ENCODE peak calls at places on chromosomes 11 and 22, in four cellular contexts. S is colonic mucosa, V is mucosa of descending colon, C is GM12878. I is an unnamed sample. For H3K4me1, the result is how much of the 10 kb centered on the place peaks cover.

GRCh38 chr11:8384199-8384821 is 120.6 kb upstream of the LMO1 start:
- DNase-seq in S (no peak), V (peak), C (no peak), I (no peak)

GRCh38 chr11:35354644-35355043 is 64.7 kb downstream of the SLC1A2 start:
- DNase-seq in S (no peak), V (no peak), C (no peak), I (no peak)

GRCh38 chr11:126332221-126332711 is 23.2 kb upstream of the ST3GAL4 start:
- DNase-seq in S (peak), V (peak), C (no peak), I (peak)

GRCh38 chr11:107078375-107078774 is 60.1 kb upstream of the GUCY1A2 start:
- DNase-seq in S (no peak), V (no peak), C (no peak), I (no peak)

GRCh38 chr11:107439586-107440201 is 17.9 kb downstream of the CWF19L2 start:
- DNase-seq in S (no peak), V (no peak), C (no peak), I (no peak)

GRCh38 chr11:34749666-34750659 is 129.1 kb downstream of the EHF start:
- DNase-seq in S (no peak), V (no peak), C (no peak), I (peak)

GRCh38 chr11:114083256-114084252 is 24.0 kb downstream of the ZBTB16 start:
- DNase-seq in S (no peak), V (no peak), C (no peak), I (no peak)

GRCh38 chr11:35619030-35619753 is 932 bp downstream of the FJX1 start:
- DNase-seq in S (peak), V (peak), C (no peak), I (no peak)

GRCh38 chr22:45226681-45227186 is 14.0 kb downstream of the KIAA0930 start:
- DNase-seq in S (no peak), V (peak), C (no peak), I (peak)

GRCh38 chr11:1221848-1222311 is 986 bp upstream of the MUC5B start:
- DNase-seq in S (peak), V (no peak), C (no peak), I (no peak)

GRCh38 chr22:37278261-37278660 is 4.0 kb upstream of the CYTH4 start:
- DNase-seq in S (no peak), V (no peak), C (no peak), I (no peak)

GRCh38 chr22:26568207-26568706 is 21.7 kb downstream of the TPST2 start:
- DNase-seq in S (no peak), V (no peak), C (no peak), I (no peak)

GRCh38 chr11:119791701-119792151 is 62.7 kb upstream of the NECTIN1 start:
- DNase-seq in S (no peak), V (no peak), C (no peak), I (no peak)

GRCh38 chr11:2853401-2853800 is 32.2 kb downstream of the CDKN1C start:
- DNase-seq in S (no peak), V (no peak), C (no peak), I (no peak)

GRCh38 chr11:2721163-2721935 is 21.6 kb upstream of the KCNQ1OT1 start:
- DNase-seq in S (no peak), V (no peak), C (no peak), I (no peak)

GRCh38 chr11:120146413-120147093 is 8.6 kb upstream of the TRIM29 start:
- DNase-seq in S (no peak), V (no peak), C (no peak), I (peak)

GRCh38 chr11:1398506-1399235 is 8.9 kb downstream of the BRSK2 start:
- DNase-seq in S (no peak), V (no peak), C (no peak), I (no peak)

GRCh38 chr11:78196661-78197091 is 8.0 kb downstream of the USP35 start:
- DNase-seq in S (no peak), V (no peak), C (no peak), I (no peak)

GRCh38 chr11:3905080-3905953 is 49.9 kb downstream of the STIM1 start:
- DNase-seq in S (peak), V (no peak), C (no peak), I (no peak)

GRCh38 chr11:131522851-131523250 is 152.4 kb downstream of the NTM start:
- DNase-seq in S (no peak), V (no peak), C (no peak), I (no peak)

GRCh38 chr22:49775191-49776052 is 52.3 kb downstream of the BRD1 start:
- DNase-seq in S (no peak), V (no peak), C (no peak), I (no peak)

GRCh38 chr11:26048271-26048670 is 283.7 kb upstream of the ANO3 start:
- DNase-seq in S (no peak), V (no peak), C (no peak), I (no peak)

GRCh38 chr11:2789791-2790580 is 90.2 kb upstream of the KCNQ1OT1 start:
- DNase-seq in S (peak), V (peak), C (no peak), I (peak)

GRCh38 chr11:17596711-17597110 is 49.7 kb downstream of the OTOG start:
- DNase-seq in S (no peak), V (no peak), C (no peak), I (peak)

GRCh38 chr11:84480151-84480550 is 1147.0 kb downstream of the DLG2 start:
- DNase-seq in S (no peak), V (no peak), C (no peak), I (no peak)

GRCh38 chr11:34004226-34004625 is 47.3 kb upstream of the CAPRIN1 start:
- DNase-seq in S (no peak), V (no peak), C (no peak), I (no peak)

GRCh38 chr22:25382762-25383161 is 163.3 kb downstream of the CRYBB2 start:
- DNase-seq in S (no peak), V (no peak), C (no peak), I (no peak)

GRCh38 chr22:44445731-44446130 is 52.3 kb downstream of the RTL6 start:
- DNase-seq in S (no peak), V (no peak), C (no peak), I (no peak)

GRCh38 chr11:104291646-104292045 is 127.7 kb upstream of the PDGFD start:
- DNase-seq in S (no peak), V (no peak), C (no peak), I (no peak)

GRCh38 chr11:77467233-77467632 is 6.7 kb downstream of the PAK1 start:
- DNase-seq in S (no peak), V (no peak), C (no peak), I (no peak)

GRCh38 chr11:122695076-122695620 is 39.6 kb downstream of the UBASH3B start:
- DNase-seq in S (no peak), V (no peak), C (no peak), I (no peak)
- H3K4me1 ChIP-seq in S (under half), V (under half), C (under half), I (under half)

DNA sequence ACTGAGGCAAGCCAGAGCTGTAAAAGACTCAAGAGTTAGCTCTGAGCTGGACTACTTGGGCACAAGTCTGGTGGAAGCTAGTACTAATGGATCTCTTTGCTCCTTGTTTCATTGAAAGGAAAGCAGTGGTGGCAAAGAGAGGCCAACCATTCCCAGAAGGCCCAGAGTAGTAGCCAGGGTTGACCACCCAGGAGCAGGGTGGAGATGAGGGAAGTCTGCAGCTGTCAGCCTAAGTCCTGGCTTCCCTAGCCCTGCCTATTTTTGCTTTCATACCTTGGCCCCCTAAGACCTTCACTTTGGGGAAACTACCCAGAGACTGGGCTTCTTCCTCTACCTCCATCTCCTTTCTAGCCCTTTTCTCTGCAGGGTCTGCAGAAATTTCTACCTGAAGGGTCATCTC is 155.0 kb upstream of the NCAM1 start:
- DNase-seq in S (no peak), V (no peak), C (no peak), I (no peak)
- H3K4me1 ChIP-seq in S (under half), V (under half), C (under half), I (under half)

DNA sequence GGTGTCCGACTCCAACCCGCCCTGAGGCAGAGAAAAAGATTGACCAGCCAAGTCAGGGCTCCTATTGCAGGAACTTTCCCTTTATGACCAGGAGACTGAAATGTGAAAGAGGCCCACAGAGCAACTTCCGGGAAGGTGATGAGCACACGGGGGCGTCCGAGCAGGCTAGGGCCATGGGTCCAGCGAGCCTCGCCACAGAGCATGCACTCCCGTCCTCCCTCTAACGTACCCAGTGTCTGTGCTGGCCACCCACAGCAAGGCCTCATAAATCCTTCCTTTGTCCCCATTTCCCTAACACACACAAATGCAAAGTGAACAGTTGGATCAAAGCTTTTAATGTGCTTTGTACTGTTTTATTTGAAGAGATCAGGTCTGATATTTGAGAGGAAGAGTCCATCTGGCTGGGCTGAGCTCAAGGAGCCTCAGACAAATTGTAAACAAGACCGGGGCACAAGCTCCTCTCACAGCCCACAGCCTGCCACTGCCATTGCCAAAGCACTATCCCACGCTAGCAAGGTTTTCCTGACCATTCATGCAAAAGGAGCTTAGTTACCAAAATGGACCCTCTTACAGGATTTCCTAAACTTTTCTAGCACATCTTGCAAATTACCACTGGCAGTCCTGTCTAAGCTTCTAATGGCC is 44.2 kb downstream of the BLID start:
- DNase-seq in S (no peak), V (no peak), C (no peak), I (no peak)
- H3K4me1 ChIP-seq in S (under half), V (under half), C (under half), I (under half)

DNA sequence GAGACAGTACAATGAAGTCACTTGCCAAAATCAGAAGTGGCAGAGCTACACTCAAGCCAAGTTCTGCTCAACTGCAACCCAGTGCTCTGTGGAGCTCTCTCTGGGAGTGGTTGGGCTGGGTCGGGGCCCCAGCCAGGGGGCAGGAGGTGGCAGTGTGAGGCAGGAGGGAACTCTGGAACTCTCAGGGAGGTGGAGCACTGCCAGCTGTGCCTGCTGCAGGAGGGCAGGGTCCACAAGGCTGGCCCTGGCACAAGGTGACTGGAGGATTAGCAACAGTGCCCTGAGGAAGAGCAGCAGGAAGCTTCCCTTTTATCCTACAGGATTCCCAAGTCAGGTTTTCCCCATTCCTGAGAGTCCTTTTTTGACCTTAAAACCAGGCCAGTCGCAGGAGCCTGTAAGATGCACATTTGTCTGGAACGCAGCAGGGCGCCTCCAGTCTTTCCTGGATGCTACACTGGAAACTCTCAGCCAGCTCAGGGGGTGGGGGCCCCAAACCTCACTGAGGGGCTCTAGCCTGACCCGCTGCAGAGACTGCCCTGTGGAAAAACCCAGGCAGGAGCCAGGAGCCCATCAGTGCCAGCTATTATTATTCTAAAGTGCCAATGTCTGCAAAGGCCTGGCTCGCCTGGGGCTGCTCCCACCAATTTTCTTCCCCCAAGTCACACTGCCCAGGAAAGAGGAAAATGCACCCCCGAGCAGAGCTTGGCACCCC is 31.8 kb downstream of the DKK3 start:
- DNase-seq in S (peak), V (peak), C (no peak), I (peak)
- H3K4me1 ChIP-seq in S (under half), V (under half), C (under half), I (half or more)

GRCh38 chr22:33851985-33852384 is 68.3 kb downstream of the LARGE1 start:
- DNase-seq in S (no peak), V (no peak), C (no peak), I (no peak)
- H3K4me1 ChIP-seq in S (under half), V (under half), C (under half), I (under half)

GRCh38 chr22:19964701-19965386 is 23.2 kb upstream of the TXNRD2 start:
- DNase-seq in S (no peak), V (no peak), C (no peak), I (no peak)
- H3K4me1 ChIP-seq in S (under half), V (under half), C (under half), I (under half)

GRCh38 chr11:118010738-118011461 is 24.7 kb downstream of the IL10RA start:
- DNase-seq in S (peak), V (peak), C (peak), I (peak)

GRCh38 chr11:118014022-118014421 is 27.8 kb downstream of the IL10RA start:
- DNase-seq in S (no peak), V (no peak), C (no peak), I (no peak)

GRCh38 chr11:118015385-118015841 is 29.2 kb downstream of the IL10RA start:
- DNase-seq in S (no peak), V (no peak), C (no peak), I (peak)

GRCh38 chr11:118009821-118010737 is 23.9 kb downstream of the IL10RA start:
- DNase-seq in S (no peak), V (no peak), C (no peak), I (peak)

GRCh38 chr11:118012083-118012669 is 26.0 kb downstream of the IL10RA start:
- DNase-seq in S (no peak), V (no peak), C (no peak), I (peak)
- H3K4me1 ChIP-seq in S (under half), V (under half), C (half or more), I (under half)

I was measured in right atrium auricular region.